ENCODE peak calls at places on chromosomes 1 and 21, in eight cellular contexts. M is cardiac fibroblast; S is HCEC 1CT; X is stimulated activated CD4-positive, alpha-beta T cell treated with anti-CD3 and anti-CD28 coated beads, Interleukin-2, amount 100 ng/mL, for 24 hours; P is activated CD4-positive, alpha-beta T cell treated with anti-CD3 and anti-CD28 coated beads for 1 hour; L is NCI-H2171 treated with DMSO at 0.1 percent for 48 hours; Q is mesenchymal stem cell; A is B cell. K is an unnamed sample.
A peak's percentile ranks its signal among the peaks of the same experiment; 100 is the strongest.

GRCh38 chr1:169928438-169929209 is 34.9 kb upstream of the SCYL3 start:
- DNase-seq in S (peak; percentile 65), A (no peak), Q (peak; percentile 60), X (no peak), P (no peak), M (peak; percentile 76), L (peak; percentile 74), K (peak; percentile 57)

GRCh38 chr1:50436489-50436888 is 13.2 kb upstream of the DMRTA2 start:
- DNase-seq in A (no peak), P (no peak), S (no peak), X (no peak), L (no peak), Q (no peak), M (no peak), K (no peak)

GRCh38 chr21:33238565-33239255 is 9.0 kb downstream of the IFNAR2 start:
- DNase-seq in X (no peak), S (no peak), M (no peak), A (no peak), P (no peak), Q (no peak), L (no peak), K (no peak)

GRCh38 chr1:53410100-53410541 is 49.1 kb upstream of the DMRTB1 start:
- DNase-seq in Q (peak; percentile 6), A (no peak), M (no peak), L (peak; percentile 87), X (no peak), P (no peak), S (no peak), K (no peak)

GRCh38 chr1:153525088-153525713 is 10.6 kb downstream of the S100A6 start:
- DNase-seq in X (no peak), A (no peak), Q (no peak), M (peak; percentile 37), L (peak; percentile 49), S (no peak), P (no peak), K (no peak)

GRCh38 chr1:10904396-10905358 is 107.8 kb upstream of the TARDBP start:
- DNase-seq in M (peak; percentile 54), L (no peak), P (no peak), X (no peak), S (no peak), A (no peak), Q (peak; percentile 33), K (peak; percentile 65)

GRCh38 chr1:185567006-185567405 is 167.2 kb upstream of the HMCN1 start:
- DNase-seq in L (peak; percentile 11), Q (peak; percentile 85), A (peak; percentile 55), P (no peak), S (no peak), X (no peak), M (peak; percentile 80), K (peak; percentile 79)

GRCh38 chr1:209411491-209411929 is 172.0 kb upstream of the CAMK1G start:
- DNase-seq in Q (no peak), P (no peak), L (peak; percentile 51), X (no peak), A (no peak), M (peak; percentile 55), S (peak; percentile 36), K (peak; percentile 22)

GRCh38 chr1:58858344-58858673 is 74.5 kb upstream of the JUN start:
- DNase-seq in X (peak; percentile 4), M (no peak), A (no peak), P (no peak), Q (no peak), S (no peak), L (peak; percentile 46), K (peak; percentile 22)

GRCh38 chr1:236486315-236486714 is 37.5 kb upstream of the LGALS8 start:
- DNase-seq in M (no peak), X (no peak), L (no peak), P (no peak), Q (no peak), S (no peak), A (no peak), K (no peak)

GRCh38 chr1:192376387-192376786 is 59.6 kb downstream of the RGS21 start:
- DNase-seq in P (no peak), Q (no peak), X (no peak), A (no peak), M (no peak), L (no peak), S (peak; percentile 32), K (no peak)

GRCh38 chr21:17402885-17403477 is 109.9 kb upstream of the CXADR start:
- DNase-seq in P (no peak), S (no peak), M (peak; percentile 81), L (no peak), A (no peak), X (no peak), Q (no peak), K (no peak)

GRCh38 chr1:4699724-4700301 is 45.4 kb downstream of the AJAP1 start:
- DNase-seq in X (no peak), L (no peak), P (no peak), M (no peak), S (no peak), Q (no peak), A (no peak), K (no peak)

GRCh38 chr1:94322696-94323095 is 85.3 kb upstream of the ARHGAP29 start:
- DNase-seq in A (no peak), X (no peak), S (peak; percentile 74), L (no peak), P (no peak), M (peak; percentile 76), Q (no peak), K (peak; percentile 83)

GRCh38 chr1:29939086-29939485 is 702.8 kb downstream of the PTPRU start:
- DNase-seq in X (no peak), P (no peak), L (no peak), M (no peak), A (no peak), S (no peak), Q (no peak), K (no peak)

GRCh38 chr1:97041011-97041410 is 319.4 kb downstream of the PTBP2 start:
- DNase-seq in X (no peak), S (no peak), P (no peak), M (no peak), Q (no peak), A (no peak), L (no peak), K (no peak)

GRCh38 chr1:6447016-6447817 is 18.8 kb downstream of the TNFRSF25 start:
- DNase-seq in A (no peak), L (peak; percentile 51), M (no peak), S (no peak), P (no peak), X (no peak), Q (no peak), K (peak; percentile 45)

GRCh38 chr1:94855307-94855700 is 35.1 kb downstream of the SLC44A3 start:
- DNase-seq in P (no peak), S (no peak), L (no peak), M (no peak), Q (no peak), X (no peak), A (no peak), K (no peak)

GRCh38 chr21:42513985-42514882 is 582 bp downstream of the SLC37A1 start:
- DNase-seq in P (peak; percentile 57), S (no peak), L (peak; percentile 39), Q (peak; percentile 58), M (no peak), A (peak; percentile 68), X (peak; percentile 76), K (peak; percentile 25)

GRCh38 chr1:217253985-217254384 is 376.9 kb downstream of the GPATCH2 start:
- DNase-seq in L (no peak), A (no peak), X (no peak), Q (no peak), M (no peak), P (no peak), S (no peak), K (no peak)

GRCh38 chr1:1910651-1911389 is 4.2 kb upstream of the CALML6 start:
- DNase-seq in X (no peak), A (no peak), L (no peak), M (no peak), Q (no peak), S (no peak), P (no peak), K (no peak)

GRCh38 chr1:204466416-204467405 is 27.9 kb downstream of the PIK3C2B start:
- DNase-seq in L (no peak), A (no peak), X (no peak), M (no peak), S (no peak), P (no peak), Q (no peak), K (no peak)

GRCh38 chr1:41538741-41539415 is 54.4 kb upstream of the EDN2 start:
- DNase-seq in P (no peak), A (no peak), Q (no peak), X (no peak), M (no peak), S (no peak), L (no peak), K (no peak)

GRCh38 chr21:39527664-39528381 is 76.1 kb downstream of the SH3BGR start:
- DNase-seq in P (no peak), S (no peak), A (no peak), X (no peak), M (no peak), L (no peak), Q (no peak), K (no peak)

GRCh38 chr1:44407430-44408180 is 2.5 kb downstream of the RNF220 start:
- DNase-seq in X (peak; percentile 25), M (no peak), S (no peak), Q (peak; percentile 18), A (no peak), L (no peak), P (no peak), K (peak; percentile 34)